ENCODE peak calls at places on chromosomes 5 and 9, in seven cellular contexts. M, O, C, H, G, F and A are unnamed samples.

GRCh38 chr5:90843443-90843842 is 284.8 kb downstream of the ADGRV1 start:
- DNase-seq in M (peak), O (no peak), C (no peak), H (no peak), G (peak), F (no peak), A (no peak)

GRCh38 chr5:32232441-32233219 is 58.5 kb upstream of the GOLPH3 start:
- DNase-seq in M (peak), O (peak), C (peak), H (peak), G (peak), F (peak), A (peak)

GRCh38 chr5:181052928-181053759 is 13.1 kb downstream of the BTNL9 start:
- DNase-seq in M (no peak), O (no peak), C (peak), H (no peak), G (peak), F (peak), A (no peak)

GRCh38 chr5:43967165-43967564 is 364.2 kb downstream of the NNT start:
- DNase-seq in M (no peak), O (no peak), C (no peak), H (no peak), G (no peak), F (no peak), A (no peak)

GRCh38 chr5:170353946-170354345 is 35.2 kb downstream of the KCNMB1 start:
- DNase-seq in M (no peak), O (peak), C (no peak), H (no peak), G (no peak), F (no peak), A (no peak)

GRCh38 chr5:127930311-127930710 is 153.3 kb upstream of the SLC12A2 start:
- DNase-seq in M (peak), O (no peak), C (no peak), H (no peak), G (no peak), F (no peak), A (no peak)

GRCh38 chr5:10689391-10690081 is 71.5 kb downstream of the DAP start:
- DNase-seq in M (peak), O (peak), C (peak), H (no peak), G (peak), F (peak), A (peak)

GRCh38 chr5:77560677-77561263 is 68.7 kb upstream of the WDR41 start:
- DNase-seq in M (peak), O (no peak), C (peak), H (no peak), G (peak), F (peak), A (no peak)

GRCh38 chr5:40680741-40681350 is 1.1 kb downstream of the PTGER4 start:
- DNase-seq in M (no peak), O (peak), C (peak), H (no peak), G (peak), F (peak), A (no peak)

GRCh38 chr9:79829566-79830347 is 258.0 kb downstream of the TLE4 start:
- DNase-seq in M (no peak), O (no peak), C (no peak), H (no peak), G (no peak), F (no peak), A (no peak)

GRCh38 chr5:150272531-150272930 is 17.0 kb downstream of the CAMK2A start:
- DNase-seq in M (peak), O (peak), C (peak), H (peak), G (peak), F (no peak), A (peak)

GRCh38 chr5:10233505-10233904 is 16.2 kb downstream of the ATPSCKMT start:
- DNase-seq in M (peak), O (no peak), C (peak), H (peak), G (no peak), F (no peak), A (peak)

GRCh38 chr5:33410221-33410620 is 30.5 kb upstream of the TARS1 start:
- DNase-seq in M (no peak), O (no peak), C (no peak), H (no peak), G (no peak), F (no peak), A (no peak)

GRCh38 chr5:154047324-154047723 is 8.6 kb downstream of the MFAP3 start:
- DNase-seq in M (no peak), O (no peak), C (no peak), H (no peak), G (peak), F (no peak), A (no peak)

GRCh38 chr5:24691073-24691472 is 46.3 kb upstream of the CDH10 start:
- DNase-seq in M (no peak), O (no peak), C (no peak), H (no peak), G (no peak), F (no peak), A (no peak)

GRCh38 chr5:81848368-81848767 is 97.5 kb upstream of the SSBP2 start:
- DNase-seq in M (peak), O (peak), C (peak), H (no peak), G (no peak), F (no peak), A (no peak)

GRCh38 chr5:134567651-134568338 is 42.3 kb downstream of the JADE2 start:
- DNase-seq in M (peak), O (peak), C (no peak), H (no peak), G (no peak), F (no peak), A (no peak)

GRCh38 chr5:149837680-149838269 is 106.8 kb downstream of the PDE6A start:
- DNase-seq in M (peak), O (peak), C (peak), H (peak), G (peak), F (no peak), A (peak)

GRCh38 chr9:118222375-118222774 is 518.2 kb downstream of the TLR4 start:
- DNase-seq in M (peak), O (peak), C (peak), H (no peak), G (no peak), F (no peak), A (no peak)

GRCh38 chr5:96175090-96175489 is 213.4 kb upstream of the ELL2 start:
- DNase-seq in M (no peak), O (no peak), C (no peak), H (no peak), G (peak), F (no peak), A (no peak)
- TF ChIP-seq CTCF in M (no peak), O (no peak), C (peak), H (peak), G (peak), F (no peak), A (peak)

GRCh38 chr9:134783699-134784039 is 96.9 kb upstream of the FCN2 start:
- DNase-seq in M (no peak), O (peak), C (no peak), H (no peak), G (no peak), F (no peak), A (no peak)

GRCh38 chr9:134782921-134783698 is 97.5 kb upstream of the FCN2 start:
- DNase-seq in M (no peak), O (no peak), C (no peak), H (no peak), G (peak), F (no peak), A (no peak)

GRCh38 chr9:134784612-134785305 is 95.9 kb upstream of the FCN2 start:
- DNase-seq in M (no peak), O (no peak), C (peak), H (no peak), G (no peak), F (no peak), A (peak)

GRCh38 chr9:134779640-134780039 is 101.0 kb upstream of the FCN2 start:
- DNase-seq in M (no peak), O (no peak), C (no peak), H (no peak), G (no peak), F (no peak), A (no peak)

DNA sequence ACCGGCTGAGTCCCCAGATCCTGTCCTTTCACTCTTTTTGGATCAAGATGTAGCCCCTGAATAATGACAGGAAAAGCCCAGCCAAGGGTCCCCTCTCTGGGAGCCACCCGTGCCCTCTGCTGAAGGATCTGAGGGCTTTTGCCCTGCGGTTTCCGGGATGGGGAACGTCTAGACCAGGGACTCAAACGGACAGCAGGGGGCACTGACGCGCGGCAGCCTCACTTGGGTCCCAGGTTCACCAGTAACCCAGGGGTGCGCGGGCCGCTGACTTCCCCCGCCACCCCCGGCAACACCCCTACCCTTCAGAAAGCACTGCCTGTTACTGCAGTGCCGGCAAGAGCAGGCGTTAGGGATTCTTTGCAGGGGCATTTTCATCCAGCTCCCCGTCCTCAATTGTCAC is 98.7 kb upstream of the FCN2 start:
- DNase-seq in M (no peak), O (no peak), C (peak), H (no peak), G (no peak), F (no peak), A (no peak)
- TF ChIP-seq CTCF in M (peak), O (no peak), C (peak), H (peak), G (peak), F (peak), A (no peak)

DNA sequence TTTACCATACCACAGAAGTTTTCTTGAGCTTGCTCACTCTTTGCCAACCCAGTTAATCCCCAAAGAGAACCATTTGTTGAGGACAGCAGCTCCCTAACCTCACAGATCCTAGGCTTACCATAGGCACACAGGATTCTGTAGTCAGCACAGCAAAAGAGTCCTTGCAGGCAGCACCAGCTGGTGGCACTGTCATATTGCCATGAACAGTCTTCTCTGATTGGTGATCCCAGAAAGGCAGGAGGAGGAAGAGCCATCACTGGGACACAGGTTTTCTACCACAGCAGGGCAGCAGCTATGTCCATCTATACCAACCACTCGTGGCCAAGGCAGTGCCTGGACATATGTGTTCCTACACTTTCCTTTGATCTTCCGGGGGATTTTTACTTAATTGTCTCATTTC is 297.1 kb upstream of the CD180 start:
- DNase-seq in M (peak), O (peak), C (peak), H (peak), G (peak), F (no peak), A (no peak)
- TF ChIP-seq CTCF in M (peak), O (peak), C (peak), H (peak), G (no peak), F (no peak), A (peak)

GRCh38 chr5:143806568-143806967 is 5.4 kb upstream of the HMHB1 start:
- DNase-seq in M (no peak), O (no peak), C (no peak), H (no peak), G (peak), F (no peak), A (no peak)

GRCh38 chr5:143812085-143812705 is at the start of gene HMHB1:
- DNase-seq in M (no peak), O (no peak), C (no peak), H (no peak), G (peak), F (no peak), A (no peak)

DNA sequence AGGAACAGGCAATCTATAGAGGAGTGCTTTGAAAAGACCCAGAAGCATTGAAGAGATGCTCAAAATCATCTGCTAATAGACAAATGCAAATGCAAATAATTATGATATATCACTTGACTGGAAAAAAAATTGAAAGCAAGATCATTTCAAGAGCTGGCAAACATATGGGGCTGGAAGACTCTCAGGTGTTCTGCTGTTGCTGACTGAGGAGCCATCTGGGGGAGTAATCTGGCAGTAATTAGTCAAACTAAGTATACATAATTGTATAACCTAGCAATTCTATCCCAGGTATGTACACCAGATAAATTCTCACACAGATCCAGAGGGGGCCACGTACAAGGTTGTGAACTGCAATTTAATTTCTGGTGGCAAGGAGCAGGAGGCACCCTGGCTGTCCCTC is 4.6 kb upstream of the HMHB1 start:
- DNase-seq in M (no peak), O (no peak), C (no peak), H (no peak), G (no peak), F (no peak), A (no peak)
- TF ChIP-seq CTCF in M (no peak), O (no peak), C (no peak), H (no peak), G (no peak), F (no peak), A (no peak)

DNA sequence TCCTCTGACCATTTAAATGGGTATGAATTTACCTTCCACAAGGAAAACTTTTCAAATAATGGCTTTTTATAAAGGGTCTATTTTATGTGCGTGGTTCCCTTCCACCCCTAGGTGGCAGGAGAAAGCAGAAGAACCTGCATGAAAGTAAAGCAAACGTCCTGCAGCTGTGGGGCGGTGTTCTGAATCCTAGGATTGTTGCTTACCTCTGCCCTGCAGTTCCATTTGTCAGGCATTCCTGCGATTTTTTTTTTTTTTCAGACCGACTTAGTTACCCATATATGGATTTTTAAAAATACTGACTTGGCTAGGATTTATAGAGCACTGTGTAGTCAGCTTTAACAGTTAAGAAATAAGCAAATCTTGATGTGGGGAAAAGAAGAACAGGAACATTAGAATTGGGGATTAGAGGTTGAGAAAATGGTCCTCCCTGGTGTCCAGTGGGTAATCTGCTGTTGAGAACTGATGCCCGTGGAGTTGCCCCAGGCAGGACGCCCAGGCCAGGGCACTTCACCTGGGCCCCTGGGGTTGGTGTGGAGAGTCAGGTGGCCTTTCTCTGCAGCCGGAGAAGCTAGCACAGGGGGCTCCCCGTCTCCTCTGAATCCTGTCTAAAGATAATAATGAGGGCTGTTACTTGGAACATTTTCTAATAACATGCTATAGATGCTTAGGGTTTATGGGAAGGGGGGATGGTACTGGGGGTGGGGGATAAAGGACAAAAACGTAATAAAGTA is 30.4 kb upstream of the LTC4S start:
- DNase-seq in M (peak), O (peak), C (peak), H (peak), G (peak), F (peak), A (peak)
- TF ChIP-seq CTCF in M (peak), O (peak), C (peak), H (peak), G (peak), F (peak), A (peak)

GRCh38 chr9:2179557-2179956 is 164.4 kb downstream of the SMARCA2 start:
- DNase-seq in M (no peak), O (no peak), C (no peak), H (no peak), G (no peak), F (no peak), A (no peak)
- TF ChIP-seq CTCF in M (no peak), O (no peak), C (no peak), H (no peak), G (peak), F (no peak), A (no peak)

GRCh38 chr5:111948078-111948477 is 191.1 kb upstream of the NREP start:
- DNase-seq in M (no peak), O (no peak), C (no peak), H (no peak), G (no peak), F (no peak), A (no peak)

GRCh38 chr5:111950660-111951059 is 193.7 kb upstream of the NREP start:
- DNase-seq in M (peak), O (no peak), C (no peak), H (no peak), G (no peak), F (no peak), A (no peak)

GRCh38 chr5:111954516-111955337 is 197.7 kb upstream of the NREP start:
- DNase-seq in M (peak), O (no peak), C (no peak), H (no peak), G (peak), F (no peak), A (no peak)

GRCh38 chr5:111948517-111948916 is 191.5 kb upstream of the NREP start:
- DNase-seq in M (peak), O (no peak), C (no peak), H (no peak), G (no peak), F (no peak), A (no peak)

GRCh38 chr5:111953351-111954127 is 196.5 kb upstream of the NREP start:
- DNase-seq in M (peak), O (no peak), C (no peak), H (no peak), G (no peak), F (no peak), A (no peak)
- TF ChIP-seq CTCF in M (no peak), O (no peak), C (no peak), H (no peak), G (no peak), F (no peak), A (no peak)

GRCh38 chr5:3186711-3187450 is 408.8 kb upstream of the IRX1 start:
- DNase-seq in M (no peak), O (no peak), C (peak), H (no peak), G (no peak), F (no peak), A (no peak)

GRCh38 chr5:3181641-3182040 is 414.0 kb upstream of the IRX1 start:
- DNase-seq in M (no peak), O (no peak), C (peak), H (no peak), G (no peak), F (no peak), A (no peak)

GRCh38 chr5:3187846-3188425 is 407.7 kb upstream of the IRX1 start:
- DNase-seq in M (no peak), O (no peak), C (no peak), H (no peak), G (no peak), F (no peak), A (no peak)

GRCh38 chr5:3182477-3182876 is 413.2 kb upstream of the IRX1 start:
- DNase-seq in M (no peak), O (no peak), C (no peak), H (no peak), G (no peak), F (no peak), A (no peak)

GRCh38 chr5:3185488-3185887 is 410.1 kb upstream of the IRX1 start:
- DNase-seq in M (no peak), O (no peak), C (no peak), H (no peak), G (no peak), F (no peak), A (no peak)
- TF ChIP-seq CTCF in M (no peak), O (no peak), C (no peak), H (no peak), G (no peak), F (no peak), A (no peak)

DNA sequence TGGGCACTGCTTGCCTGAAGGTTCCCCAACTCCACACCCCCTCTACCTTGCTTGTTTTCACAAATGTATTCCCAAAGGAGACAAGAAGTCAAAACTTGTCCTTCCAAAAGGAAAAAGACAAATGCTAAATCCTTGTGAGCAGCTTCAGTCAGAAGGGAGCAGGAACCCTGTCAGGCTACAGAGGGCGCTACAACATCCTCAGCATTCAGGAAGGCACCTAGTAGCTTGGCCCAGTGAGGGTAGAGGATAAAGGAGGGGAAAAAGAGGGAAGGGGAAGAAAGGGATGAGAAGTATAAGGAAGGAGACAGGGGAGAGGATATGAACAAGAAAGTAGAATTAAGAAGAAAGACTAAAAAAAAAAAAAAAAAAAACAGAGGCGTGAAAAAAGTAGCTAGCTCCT is 97.5 kb downstream of the MLLT3 start:
- DNase-seq in M (no peak), O (no peak), C (peak), H (no peak), G (no peak), F (no peak), A (no peak)
- TF ChIP-seq CTCF in M (peak), O (no peak), C (peak), H (peak), G (peak), F (peak), A (peak)

DNA sequence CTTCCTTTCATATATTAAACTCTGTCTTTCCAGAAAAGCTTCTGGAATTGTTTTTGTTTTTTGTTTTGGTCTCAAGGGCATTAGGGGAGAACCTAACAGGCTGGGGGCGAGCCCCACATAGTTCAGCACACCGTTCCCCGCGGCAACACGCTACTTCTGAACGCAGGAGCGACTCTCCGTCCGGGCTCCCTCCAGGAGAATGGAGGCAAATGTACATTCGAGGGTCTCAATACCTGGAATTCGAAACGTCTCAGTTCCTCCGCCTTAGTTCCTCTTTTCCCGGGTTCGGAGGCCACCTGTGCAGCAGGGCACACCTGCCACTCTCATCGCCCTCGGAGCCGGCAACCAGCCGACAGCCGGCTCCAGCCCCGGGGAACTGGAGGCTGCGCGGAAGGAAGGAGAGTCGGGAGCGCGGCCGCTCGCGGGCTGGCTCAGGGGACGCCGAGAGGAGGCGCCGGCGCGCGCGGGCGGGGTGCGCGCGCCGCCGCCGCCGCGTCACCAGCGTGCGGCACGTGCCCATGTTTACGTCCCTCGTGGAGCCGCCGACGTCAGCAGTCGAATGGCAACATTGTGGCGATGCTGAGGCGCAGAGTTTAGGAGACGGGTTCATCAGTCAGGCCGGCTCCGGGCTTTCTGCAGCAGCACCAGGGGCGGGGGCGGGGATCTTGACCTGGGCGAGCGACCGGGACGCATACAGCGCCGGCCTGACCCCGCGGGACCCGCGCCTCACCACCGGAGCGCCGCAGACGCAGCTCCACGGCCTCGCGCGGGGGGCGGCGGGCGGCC is at the start of gene JMY:
- DNase-seq in M (peak), O (peak), C (peak), H (peak), G (peak), F (peak), A (peak)
- TF ChIP-seq CTCF in M (no peak), O (no peak), C (no peak), H (no peak), G (no peak), F (peak), A (no peak)